ENCODE peak calls at places on chromosomes 1 and 21, in six cellular contexts. One of them, this sample, is unnamed. For H3K4me1, the result is how much of the 10 kb centered on the place peaks cover.

GRCh38 chr1:208461680-208462079 is 217.5 kb upstream of the PLXNA2 start:
- DNase-seq in left ventricle myocardium inferior: no peak
- DNase-seq in endothelial cell of umbilical vein: no peak
- DNase-seq in endodermal cell: no peak
- DNase-seq in uterus: no peak
- DNase-seq in MM.1S: peak
- DNase-seq in this sample: no peak

GRCh38 chr1:198179556-198179981 is 22.8 kb downstream of the NEK7 start:
- DNase-seq in endothelial cell of umbilical vein: no peak
- DNase-seq in endodermal cell: no peak
- DNase-seq in MM.1S: peak
- DNase-seq in left ventricle myocardium inferior: no peak
- DNase-seq in uterus: no peak
- DNase-seq in this sample: peak

GRCh38 chr1:56389813-56390539 is 189.4 kb downstream of the PLPP3 start:
- DNase-seq in endodermal cell: peak
- DNase-seq in endothelial cell of umbilical vein: no peak
- DNase-seq in left ventricle myocardium inferior: no peak
- DNase-seq in uterus: no peak
- DNase-seq in MM.1S: no peak
- DNase-seq in this sample: no peak

GRCh38 chr1:27487927-27488522 is 1.9 kb downstream of the WASF2 start:
- DNase-seq in left ventricle myocardium inferior: no peak
- DNase-seq in uterus: no peak
- DNase-seq in MM.1S: no peak
- DNase-seq in endodermal cell: no peak
- DNase-seq in endothelial cell of umbilical vein: peak
- DNase-seq in this sample: no peak

GRCh38 chr21:34707876-34708325 is 39.1 kb downstream of the CLIC6 start:
- DNase-seq in endodermal cell: no peak
- DNase-seq in MM.1S: peak
- DNase-seq in uterus: no peak
- DNase-seq in left ventricle myocardium inferior: no peak
- DNase-seq in endothelial cell of umbilical vein: no peak
- DNase-seq in this sample: no peak

GRCh38 chr1:24384251-24385090 is 29.1 kb downstream of the STPG1 start:
- DNase-seq in uterus: no peak
- DNase-seq in left ventricle myocardium inferior: no peak
- DNase-seq in endothelial cell of umbilical vein: peak
- DNase-seq in MM.1S: peak
- DNase-seq in endodermal cell: peak
- DNase-seq in this sample: no peak

GRCh38 chr1:31145581-31146117 is 80.1 kb upstream of the PUM1 start:
- DNase-seq in left ventricle myocardium inferior: no peak
- DNase-seq in endothelial cell of umbilical vein: no peak
- DNase-seq in endodermal cell: no peak
- DNase-seq in uterus: no peak
- DNase-seq in MM.1S: no peak
- DNase-seq in this sample: no peak

GRCh38 chr1:228358039-228358763 is 48.4 kb downstream of the TRIM11 start:
- DNase-seq in MM.1S: no peak
- DNase-seq in uterus: no peak
- DNase-seq in endodermal cell: no peak
- DNase-seq in endothelial cell of umbilical vein: no peak
- DNase-seq in left ventricle myocardium inferior: no peak
- DNase-seq in this sample: no peak

GRCh38 chr1:204438628-204439027 is 27.0 kb upstream of the PPP1R15B start:
- DNase-seq in endothelial cell of umbilical vein: peak
- DNase-seq in MM.1S: no peak
- DNase-seq in uterus: peak
- DNase-seq in left ventricle myocardium inferior: no peak
- DNase-seq in endodermal cell: no peak
- DNase-seq in this sample: peak

GRCh38 chr1:60283690-60284089 is 210.1 kb upstream of the C1orf87 start:
- DNase-seq in endothelial cell of umbilical vein: peak
- DNase-seq in endodermal cell: no peak
- DNase-seq in uterus: no peak
- DNase-seq in MM.1S: no peak
- DNase-seq in left ventricle myocardium inferior: no peak
- DNase-seq in this sample: peak

GRCh38 chr1:204301171-204301957 is 58.4 kb downstream of the PLEKHA6 start:
- DNase-seq in endothelial cell of umbilical vein: no peak
- DNase-seq in MM.1S: no peak
- DNase-seq in left ventricle myocardium inferior: no peak
- DNase-seq in endodermal cell: no peak
- DNase-seq in uterus: no peak
- DNase-seq in this sample: no peak

GRCh38 chr1:93871356-93871755 is 7.7 kb downstream of the DNTTIP2 start:
- DNase-seq in MM.1S: no peak
- DNase-seq in left ventricle myocardium inferior: no peak
- DNase-seq in endothelial cell of umbilical vein: no peak
- DNase-seq in endodermal cell: no peak
- DNase-seq in uterus: no peak
- DNase-seq in this sample: no peak

GRCh38 chr1:161166669-161167548 is 683 bp downstream of the PPOX start:
- DNase-seq in endodermal cell: peak
- DNase-seq in endothelial cell of umbilical vein: no peak
- DNase-seq in MM.1S: peak
- DNase-seq in uterus: no peak
- DNase-seq in left ventricle myocardium inferior: no peak
- DNase-seq in this sample: peak

GRCh38 chr1:34645109-34645688 is 109.6 kb upstream of the GJB5 start:
- DNase-seq in endodermal cell: no peak
- DNase-seq in endothelial cell of umbilical vein: no peak
- DNase-seq in left ventricle myocardium inferior: no peak
- DNase-seq in MM.1S: no peak
- DNase-seq in uterus: no peak
- DNase-seq in this sample: no peak

GRCh38 chr1:206782448-206782847 is 10.2 kb upstream of the IL10 start:
- DNase-seq in uterus: no peak
- DNase-seq in endodermal cell: no peak
- DNase-seq in left ventricle myocardium inferior: no peak
- DNase-seq in MM.1S: peak
- DNase-seq in endothelial cell of umbilical vein: no peak
- DNase-seq in this sample: no peak

GRCh38 chr1:206786212-206786886 is 14.1 kb upstream of the IL10 start:
- DNase-seq in endothelial cell of umbilical vein: no peak
- DNase-seq in endodermal cell: no peak
- DNase-seq in left ventricle myocardium inferior: no peak
- DNase-seq in uterus: no peak
- DNase-seq in MM.1S: no peak
- DNase-seq in this sample: no peak

GRCh38 chr1:206783506-206783905 is 11.2 kb upstream of the IL10 start:
- DNase-seq in uterus: no peak
- DNase-seq in endodermal cell: no peak
- DNase-seq in left ventricle myocardium inferior: no peak
- DNase-seq in endothelial cell of umbilical vein: no peak
- DNase-seq in MM.1S: no peak
- DNase-seq in this sample: no peak

GRCh38 chr1:206785366-206785765 is 13.1 kb upstream of the IL10 start:
- DNase-seq in MM.1S: no peak
- DNase-seq in uterus: no peak
- DNase-seq in endothelial cell of umbilical vein: no peak
- DNase-seq in endodermal cell: no peak
- DNase-seq in left ventricle myocardium inferior: no peak
- DNase-seq in this sample: no peak

DNA sequence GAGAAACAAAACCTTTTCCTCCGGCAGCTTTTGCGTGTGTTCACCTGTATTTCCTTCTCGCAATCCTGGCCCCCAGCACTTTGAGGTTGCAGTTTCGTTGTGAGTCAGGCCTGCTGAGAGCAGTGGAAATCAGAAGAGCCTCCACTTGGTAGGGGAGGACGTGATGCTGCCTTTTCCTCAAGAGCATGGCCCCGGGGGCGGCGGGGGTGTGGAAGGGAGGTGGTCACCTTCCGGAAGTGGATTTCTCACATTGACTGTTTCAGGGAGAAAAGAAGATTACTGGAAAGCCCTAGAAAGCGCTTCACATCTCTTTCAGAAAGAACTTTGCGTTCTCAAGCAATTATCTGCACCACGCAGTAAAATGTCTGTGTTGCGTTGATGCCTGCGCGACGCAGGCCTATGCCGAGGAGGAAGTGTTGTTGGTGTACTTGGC is 12.2 kb upstream of the IL10 start:
- DNase-seq in uterus: no peak
- DNase-seq in endodermal cell: no peak
- DNase-seq in MM.1S: peak
- DNase-seq in left ventricle myocardium inferior: no peak
- DNase-seq in endothelial cell of umbilical vein: no peak
- DNase-seq in this sample: no peak
- H3K4me1 ChIP-seq in uterus: under half
- H3K4me1 ChIP-seq in endodermal cell: under half
- H3K4me1 ChIP-seq in MM.1S: under half
- H3K4me1 ChIP-seq in left ventricle myocardium inferior: under half
- H3K4me1 ChIP-seq in endothelial cell of umbilical vein: under half
- H3K4me1 ChIP-seq in this sample: under half

DNA sequence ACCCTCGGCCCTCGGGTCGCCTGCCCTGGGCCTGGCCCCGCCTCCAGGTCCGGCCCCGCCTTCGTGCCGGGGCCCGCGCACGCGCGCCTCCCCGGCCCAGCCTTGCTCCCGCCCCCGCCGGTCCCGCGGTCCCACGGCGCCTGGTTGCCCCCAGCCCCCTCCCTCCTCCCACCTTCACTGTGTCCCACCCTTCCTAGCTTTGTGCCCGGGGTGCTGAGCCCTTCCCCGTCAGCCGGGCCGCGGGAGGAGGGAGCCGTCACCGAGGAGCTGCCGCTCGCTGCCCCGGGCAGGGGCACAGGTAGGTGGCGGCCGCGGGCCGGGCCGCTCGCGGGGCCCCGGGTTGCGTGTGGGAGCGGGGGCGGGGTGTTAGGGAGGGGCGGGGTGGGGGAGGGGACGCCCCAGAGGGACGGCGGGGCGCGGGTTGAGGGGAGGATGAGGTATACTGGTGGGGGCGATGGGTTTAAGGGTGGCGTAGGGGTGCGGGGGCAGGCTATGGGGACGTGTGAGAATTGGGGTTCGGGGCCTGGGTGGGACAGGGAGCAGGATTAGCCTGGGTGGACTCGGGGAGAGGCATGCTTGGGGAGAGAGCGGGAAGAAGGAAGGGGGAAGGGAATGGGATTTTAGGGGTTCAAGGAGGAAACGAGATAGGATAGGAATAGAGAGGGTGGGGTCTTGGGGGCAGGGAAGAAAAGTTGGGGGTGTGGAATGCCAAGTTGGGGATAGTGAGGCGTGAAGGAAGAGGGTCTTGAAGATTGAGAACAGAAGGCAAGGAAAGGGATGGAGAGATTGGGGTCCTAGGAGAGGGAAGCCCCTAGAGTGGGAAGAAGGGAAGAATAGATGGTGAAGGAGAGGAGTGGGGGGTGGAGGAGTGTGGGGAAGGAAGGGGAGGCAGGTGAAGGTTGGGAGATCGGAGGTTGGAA is at the start of gene LRRC42:
- DNase-seq in endothelial cell of umbilical vein: no peak
- DNase-seq in endodermal cell: no peak
- DNase-seq in MM.1S: no peak
- DNase-seq in left ventricle myocardium inferior: no peak
- DNase-seq in uterus: no peak
- DNase-seq in this sample: peak
- TF ChIP-seq CTCF in endothelial cell of umbilical vein: no peak
- TF ChIP-seq CTCF in endodermal cell: peak
- TF ChIP-seq CTCF in MM.1S: peak
- TF ChIP-seq CTCF in left ventricle myocardium inferior: peak
- TF ChIP-seq CTCF in uterus: peak
- TF ChIP-seq CTCF in this sample: peak

GRCh38 chr1:180524915-180525695 is 22.7 kb upstream of the ACBD6 start:
- DNase-seq in left ventricle myocardium inferior: no peak
- DNase-seq in uterus: no peak
- DNase-seq in endodermal cell: no peak
- DNase-seq in endothelial cell of umbilical vein: no peak
- DNase-seq in MM.1S: peak
- DNase-seq in this sample: no peak

GRCh38 chr1:180522204-180522497 is 19.8 kb upstream of the ACBD6 start:
- DNase-seq in endodermal cell: peak
- DNase-seq in left ventricle myocardium inferior: no peak
- DNase-seq in MM.1S: no peak
- DNase-seq in uterus: no peak
- DNase-seq in endothelial cell of umbilical vein: no peak
- DNase-seq in this sample: peak

GRCh38 chr1:180524160-180524914 is 22.0 kb upstream of the ACBD6 start:
- DNase-seq in endothelial cell of umbilical vein: no peak
- DNase-seq in uterus: no peak
- DNase-seq in left ventricle myocardium inferior: no peak
- DNase-seq in MM.1S: no peak
- DNase-seq in endodermal cell: no peak
- DNase-seq in this sample: no peak

GRCh38 chr1:180519846-180520245 is 17.5 kb upstream of the ACBD6 start:
- DNase-seq in endodermal cell: no peak
- DNase-seq in endothelial cell of umbilical vein: peak
- DNase-seq in MM.1S: no peak
- DNase-seq in left ventricle myocardium inferior: no peak
- DNase-seq in uterus: no peak
- DNase-seq in this sample: no peak

GRCh38 chr1:180521474-180522203 is 19.3 kb upstream of the ACBD6 start:
- DNase-seq in endothelial cell of umbilical vein: no peak
- DNase-seq in MM.1S: no peak
- DNase-seq in uterus: no peak
- DNase-seq in endodermal cell: no peak
- DNase-seq in left ventricle myocardium inferior: no peak
- DNase-seq in this sample: peak
- H3K4me1 ChIP-seq in endothelial cell of umbilical vein: under half
- H3K4me1 ChIP-seq in MM.1S: under half
- H3K4me1 ChIP-seq in uterus: under half
- H3K4me1 ChIP-seq in endodermal cell: under half
- H3K4me1 ChIP-seq in left ventricle myocardium inferior: under half
- H3K4me1 ChIP-seq in this sample: under half

GRCh38 chr21:33266784-33267135 is 593 bp downstream of the IL10RB start:
- DNase-seq in MM.1S: peak
- DNase-seq in uterus: no peak
- DNase-seq in endothelial cell of umbilical vein: no peak
- DNase-seq in endodermal cell: no peak
- DNase-seq in left ventricle myocardium inferior: peak
- DNase-seq in this sample: no peak

GRCh38 chr21:33267250-33267649 is 1.1 kb downstream of the IL10RB start:
- DNase-seq in uterus: no peak
- DNase-seq in endodermal cell: no peak
- DNase-seq in endothelial cell of umbilical vein: no peak
- DNase-seq in left ventricle myocardium inferior: no peak
- DNase-seq in MM.1S: no peak
- DNase-seq in this sample: no peak

GRCh38 chr21:33266050-33266783 is at the start of gene IL10RB:
- DNase-seq in left ventricle myocardium inferior: peak
- DNase-seq in endothelial cell of umbilical vein: peak
- DNase-seq in uterus: peak
- DNase-seq in MM.1S: peak
- DNase-seq in endodermal cell: peak
- DNase-seq in this sample: peak

GRCh38 chr21:33264561-33264960 is 1.6 kb upstream of the IL10RB start:
- DNase-seq in endodermal cell: peak
- DNase-seq in left ventricle myocardium inferior: no peak
- DNase-seq in uterus: no peak
- DNase-seq in endothelial cell of umbilical vein: no peak
- DNase-seq in MM.1S: no peak
- DNase-seq in this sample: no peak

DNA sequence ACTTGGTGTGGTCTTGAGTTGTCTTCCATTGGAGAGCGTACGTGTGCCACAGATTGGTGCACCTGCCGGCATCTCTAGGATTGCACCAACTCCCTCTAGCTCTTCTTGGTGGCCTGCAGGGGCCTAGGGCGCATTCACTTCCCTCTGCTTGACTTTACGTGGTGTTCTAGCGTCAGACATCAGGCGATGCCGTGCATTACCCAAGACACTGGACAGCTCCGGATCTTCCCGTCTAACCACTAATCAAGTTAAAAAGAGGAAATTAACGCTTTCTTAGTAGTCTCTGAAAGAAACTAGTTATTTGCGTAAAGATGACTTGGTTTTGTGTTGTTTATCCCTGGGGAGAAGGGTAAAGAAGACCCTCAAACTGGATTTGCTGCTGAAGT is 510 bp upstream of the IL10RB start:
- DNase-seq in MM.1S: peak
- DNase-seq in endodermal cell: peak
- DNase-seq in left ventricle myocardium inferior: peak
- DNase-seq in uterus: no peak
- DNase-seq in endothelial cell of umbilical vein: no peak
- DNase-seq in this sample: peak
- TF ChIP-seq CTCF in MM.1S: no peak
- TF ChIP-seq CTCF in endodermal cell: peak
- TF ChIP-seq CTCF in left ventricle myocardium inferior: no peak
- TF ChIP-seq CTCF in uterus: no peak
- TF ChIP-seq CTCF in endothelial cell of umbilical vein: no peak
- TF ChIP-seq CTCF in this sample: no peak

This sample was measured in hepatocyte.